ENCODE peak calls at places on chromosomes 5 and 9, in five cellular contexts. One of them, this sample, is unnamed.

GRCh38 chr9:118635416-118635815 is 733.8 kb downstream of the BRINP1 start:
- DNase-seq in transverse colon: no peak
- DNase-seq in HCT116: no peak
- DNase-seq in breast epithelium: no peak
- DNase-seq in IMR-90: no peak
- DNase-seq in this sample: no peak

GRCh38 chr9:121992571-121993212 is 100.4 kb downstream of the TTLL11 start:
- DNase-seq in transverse colon: peak; percentile 47
- DNase-seq in HCT116: peak; percentile 69
- DNase-seq in breast epithelium: peak; percentile 69
- DNase-seq in IMR-90: peak; percentile 82
- DNase-seq in this sample: peak; percentile 65

GRCh38 chr5:54567996-54568395 is 50.4 kb downstream of the SNX18 start:
- DNase-seq in transverse colon: no peak
- DNase-seq in HCT116: no peak
- DNase-seq in breast epithelium: no peak
- DNase-seq in IMR-90: no peak
- DNase-seq in this sample: no peak

GRCh38 chr5:51838459-51839253 is 455.4 kb downstream of the ISL1 start:
- DNase-seq in transverse colon: no peak
- DNase-seq in HCT116: no peak
- DNase-seq in breast epithelium: no peak
- DNase-seq in IMR-90: no peak
- DNase-seq in this sample: no peak

GRCh38 chr9:92426501-92426900 is 2.2 kb upstream of the OMD start:
- DNase-seq in transverse colon: no peak
- DNase-seq in HCT116: no peak
- DNase-seq in breast epithelium: no peak
- DNase-seq in IMR-90: no peak
- DNase-seq in this sample: no peak

GRCh38 chr5:157718529-157718928 is 12.7 kb upstream of the THG1L start:
- DNase-seq in transverse colon: no peak
- DNase-seq in HCT116: peak; percentile 19
- DNase-seq in breast epithelium: no peak
- DNase-seq in IMR-90: peak; percentile 77
- DNase-seq in this sample: peak; percentile 6

GRCh38 chr5:139368613-139369012 is 14.5 kb downstream of the SLC23A1 start:
- DNase-seq in transverse colon: no peak
- DNase-seq in HCT116: no peak
- DNase-seq in breast epithelium: no peak
- DNase-seq in IMR-90: peak; percentile 29
- DNase-seq in this sample: no peak

GRCh38 chr9:89776795-89777194 is 172.0 kb downstream of the GADD45G start:
- DNase-seq in transverse colon: no peak
- DNase-seq in HCT116: no peak
- DNase-seq in breast epithelium: no peak
- DNase-seq in IMR-90: no peak
- DNase-seq in this sample: no peak

GRCh38 chr5:6255956-6256355 is 122.4 kb downstream of the MED10 start:
- DNase-seq in transverse colon: no peak
- DNase-seq in HCT116: no peak
- DNase-seq in breast epithelium: no peak
- DNase-seq in IMR-90: no peak
- DNase-seq in this sample: no peak

GRCh38 chr5:149152317-149152746 is 11.0 kb downstream of the ABLIM3 start:
- DNase-seq in transverse colon: no peak
- DNase-seq in HCT116: no peak
- DNase-seq in breast epithelium: no peak
- DNase-seq in IMR-90: peak; percentile 62
- DNase-seq in this sample: no peak

GRCh38 chr9:77816641-77817341 is 168.7 kb upstream of the GNA14 start:
- DNase-seq in transverse colon: no peak
- DNase-seq in HCT116: no peak
- DNase-seq in breast epithelium: no peak
- DNase-seq in IMR-90: peak; percentile 47
- DNase-seq in this sample: no peak

GRCh38 chr5:75885849-75886596 is 168.8 kb upstream of the POC5 start:
- DNase-seq in transverse colon: no peak
- DNase-seq in HCT116: no peak
- DNase-seq in breast epithelium: no peak
- DNase-seq in IMR-90: no peak
- DNase-seq in this sample: peak; percentile 24

GRCh38 chr5:172714491-172715420 is 56.2 kb downstream of the DUSP1 start:
- DNase-seq in transverse colon: peak; percentile 78
- DNase-seq in HCT116: peak; percentile 67
- DNase-seq in breast epithelium: peak; percentile 62
- DNase-seq in IMR-90: peak; percentile 61
- DNase-seq in this sample: peak; percentile 66

GRCh38 chr9:14321517-14322125 is 7.7 kb upstream of the NFIB start:
- DNase-seq in transverse colon: no peak
- DNase-seq in HCT116: no peak
- DNase-seq in breast epithelium: no peak
- DNase-seq in IMR-90: no peak
- DNase-seq in this sample: no peak

GRCh38 chr9:72858089-72858912 is 94.6 kb downstream of the ALDH1A1 start:
- DNase-seq in transverse colon: peak; percentile 49
- DNase-seq in HCT116: no peak
- DNase-seq in breast epithelium: no peak
- DNase-seq in IMR-90: no peak
- DNase-seq in this sample: peak; percentile 42

GRCh38 chr9:127194881-127195713 is 69.5 kb upstream of the GARNL3 start:
- DNase-seq in transverse colon: no peak
- DNase-seq in HCT116: peak; percentile 48
- DNase-seq in breast epithelium: no peak
- DNase-seq in IMR-90: peak; percentile 37
- DNase-seq in this sample: no peak

GRCh38 chr9:77981332-77981731 is 50.3 kb downstream of the GNAQ start:
- DNase-seq in transverse colon: peak; percentile 81
- DNase-seq in HCT116: no peak
- DNase-seq in breast epithelium: no peak
- DNase-seq in IMR-90: peak; percentile 61
- DNase-seq in this sample: peak; percentile 67

GRCh38 chr9:76396144-76396543 is 1.9 kb upstream of the RFK start:
- DNase-seq in transverse colon: no peak
- DNase-seq in HCT116: no peak
- DNase-seq in breast epithelium: no peak
- DNase-seq in IMR-90: no peak
- DNase-seq in this sample: no peak

GRCh38 chr9:76394896-76395244 is 644 bp upstream of the RFK start:
- DNase-seq in transverse colon: peak; percentile 68
- DNase-seq in HCT116: peak; percentile 43
- DNase-seq in breast epithelium: no peak
- DNase-seq in IMR-90: no peak
- DNase-seq in this sample: peak; percentile 45

GRCh38 chr9:76395381-76395780 is 1.2 kb upstream of the RFK start:
- DNase-seq in transverse colon: no peak
- DNase-seq in HCT116: no peak
- DNase-seq in breast epithelium: no peak
- DNase-seq in IMR-90: no peak
- DNase-seq in this sample: no peak

GRCh38 chr9:76396597-76396996 is 2.4 kb upstream of the RFK start:
- DNase-seq in transverse colon: no peak
- DNase-seq in HCT116: no peak
- DNase-seq in breast epithelium: no peak
- DNase-seq in IMR-90: no peak
- DNase-seq in this sample: no peak

GRCh38 chr9:76394023-76394895 is at the start of gene RFK:
- DNase-seq in transverse colon: peak; percentile 96
- DNase-seq in HCT116: peak; percentile 82
- DNase-seq in breast epithelium: peak; percentile 68
- DNase-seq in IMR-90: peak; percentile 93
- DNase-seq in this sample: peak; percentile 92
- TF ChIP-seq CTCF in transverse colon: peak; percentile 28
- TF ChIP-seq CTCF in HCT116: no peak
- TF ChIP-seq CTCF in breast epithelium: peak; percentile 27
- TF ChIP-seq CTCF in IMR-90: peak; percentile 54
- TF ChIP-seq CTCF in this sample: no peak

GRCh38 chr5:141508808-141509611 is 20.1 kb downstream of the PCDHGC5 start:
- DNase-seq in transverse colon: peak; percentile 41
- DNase-seq in HCT116: no peak
- DNase-seq in breast epithelium: peak; percentile 49
- DNase-seq in IMR-90: peak; percentile 97
- DNase-seq in this sample: peak; percentile 38
- TF ChIP-seq POLR2A in transverse colon: peak; percentile 17
- TF ChIP-seq POLR2A in HCT116: no peak
- TF ChIP-seq POLR2A in breast epithelium: peak; percentile 17
- TF ChIP-seq POLR2A in IMR-90: peak; percentile 70
- TF ChIP-seq POLR2A in this sample: no peak

GRCh38 chr5:138354387-138354786 is 1.9 kb downstream of the KDM3B start:
- DNase-seq in transverse colon: no peak
- DNase-seq in HCT116: no peak
- DNase-seq in breast epithelium: no peak
- DNase-seq in IMR-90: no peak
- DNase-seq in this sample: no peak

GRCh38 chr5:138353550-138353893 is 1.0 kb downstream of the KDM3B start:
- DNase-seq in transverse colon: no peak
- DNase-seq in HCT116: no peak
- DNase-seq in breast epithelium: no peak
- DNase-seq in IMR-90: no peak
- DNase-seq in this sample: no peak

GRCh38 chr5:138352071-138352721 is at the start of gene KDM3B:
- DNase-seq in transverse colon: peak; percentile 91
- DNase-seq in HCT116: peak; percentile 76
- DNase-seq in breast epithelium: peak; percentile 72
- DNase-seq in IMR-90: peak; percentile 80
- DNase-seq in this sample: peak; percentile 79

GRCh38 chr5:138352722-138353549 is 451 bp downstream of the KDM3B start:
- DNase-seq in transverse colon: peak; percentile 73
- DNase-seq in HCT116: no peak
- DNase-seq in breast epithelium: peak; percentile 59
- DNase-seq in IMR-90: peak; percentile 47
- DNase-seq in this sample: peak; percentile 56

DNA sequence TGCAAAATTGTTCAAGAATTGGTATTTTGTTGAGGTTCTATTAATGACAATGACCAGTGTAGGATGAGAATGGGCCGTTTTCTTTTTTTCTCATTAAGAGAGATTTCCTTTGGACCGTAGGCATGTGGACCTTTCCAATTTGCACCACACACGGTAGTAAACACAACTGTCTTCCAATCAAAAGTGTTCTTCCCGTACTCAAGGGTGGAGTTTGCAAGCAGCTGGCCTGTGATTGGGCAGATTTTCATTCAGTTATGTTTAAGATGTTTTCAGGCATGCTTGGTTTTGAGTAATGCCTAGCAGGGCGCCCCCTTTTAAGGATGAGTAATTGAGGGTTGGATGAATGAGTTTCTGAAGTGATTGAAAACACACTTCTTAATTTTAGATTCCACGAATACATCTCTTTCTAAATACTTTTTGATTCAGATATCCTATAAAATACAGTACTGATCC is 2.5 kb downstream of the KDM3B start:
- DNase-seq in transverse colon: no peak
- DNase-seq in HCT116: no peak
- DNase-seq in breast epithelium: no peak
- DNase-seq in IMR-90: peak; percentile 77
- DNase-seq in this sample: peak; percentile 48
- TF ChIP-seq CTCF in transverse colon: no peak
- TF ChIP-seq CTCF in HCT116: no peak
- TF ChIP-seq CTCF in breast epithelium: no peak
- TF ChIP-seq CTCF in IMR-90: peak; percentile 2
- TF ChIP-seq CTCF in this sample: no peak

GRCh38 chr5:42423285-42424152 is at the start of gene GHR:
- DNase-seq in transverse colon: peak; percentile 82
- DNase-seq in HCT116: peak; percentile 6
- DNase-seq in breast epithelium: peak; percentile 76
- DNase-seq in IMR-90: peak; percentile 88
- DNase-seq in this sample: peak; percentile 85
- TF ChIP-seq POLR2A in transverse colon: no peak
- TF ChIP-seq POLR2A in HCT116: no peak
- TF ChIP-seq POLR2A in breast epithelium: no peak
- TF ChIP-seq POLR2A in IMR-90: no peak
- TF ChIP-seq POLR2A in this sample: peak; percentile 39

GRCh38 chr5:33299621-33300208 is 141.1 kb upstream of the TARS1 start:
- DNase-seq in transverse colon: peak; percentile 15
- DNase-seq in HCT116: peak; percentile 12
- DNase-seq in breast epithelium: no peak
- DNase-seq in IMR-90: peak; percentile 71
- DNase-seq in this sample: no peak

GRCh38 chr5:33303696-33304095 is 137.1 kb upstream of the TARS1 start:
- DNase-seq in transverse colon: no peak
- DNase-seq in HCT116: no peak
- DNase-seq in breast epithelium: no peak
- DNase-seq in IMR-90: no peak
- DNase-seq in this sample: no peak

GRCh38 chr5:33300209-33300742 is 140.5 kb upstream of the TARS1 start:
- DNase-seq in transverse colon: no peak
- DNase-seq in HCT116: no peak
- DNase-seq in breast epithelium: no peak
- DNase-seq in IMR-90: no peak
- DNase-seq in this sample: no peak

DNA sequence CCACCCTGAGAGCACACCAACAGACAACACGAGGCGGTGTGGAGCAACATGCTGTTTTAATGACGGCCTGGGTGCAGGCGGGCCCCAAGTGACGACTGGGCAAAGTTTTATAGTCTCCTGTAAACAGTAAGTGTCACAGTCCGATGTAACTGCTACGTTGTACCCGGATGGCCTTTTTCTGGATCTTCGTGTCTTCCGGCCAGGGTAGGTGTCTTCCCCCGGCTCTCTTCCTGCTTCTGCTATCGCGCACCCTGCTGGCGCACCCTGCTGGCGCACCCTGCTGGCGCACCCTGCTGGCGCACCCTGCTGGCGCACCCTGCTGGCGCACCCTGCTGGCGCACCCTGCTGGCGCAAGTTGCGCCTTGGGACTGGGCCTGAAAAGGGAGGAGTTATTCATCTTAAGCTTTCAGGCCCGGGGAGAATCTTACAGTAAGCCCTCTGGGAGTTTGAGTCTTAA is 143.0 kb upstream of the TARS1 start:
- DNase-seq in transverse colon: no peak
- DNase-seq in HCT116: no peak
- DNase-seq in breast epithelium: no peak
- DNase-seq in IMR-90: no peak
- DNase-seq in this sample: no peak
- TF ChIP-seq CTCF in transverse colon: peak; percentile 14
- TF ChIP-seq CTCF in HCT116: peak; percentile 96
- TF ChIP-seq CTCF in breast epithelium: no peak
- TF ChIP-seq CTCF in IMR-90: peak; percentile 7
- TF ChIP-seq CTCF in this sample: no peak